ENCODE peak calls at places on chromosome 22, in ten cellular contexts. One of them, this sample, is unnamed.

GRCh38 chr22:38767313-38767712 is 11.5 kb upstream of the SUN2 start:
- DNase-seq in AG09319: no peak
- DNase-seq in mesothelial cell of epicardium: no peak
- DNase-seq in psoas muscle: no peak
- DNase-seq in endodermal cell: no peak
- DNase-seq in kidney: no peak
- DNase-seq in omental fat pad: no peak
- DNase-seq in neural crest cell: no peak
- DNase-seq in colonic mucosa: no peak
- DNase-seq in mucosa of descending colon: no peak
- DNase-seq in this sample: no peak

GRCh38 chr22:31346733-31347250 is 646 bp upstream of the PATZ1 start:
- DNase-seq in AG09319: no peak
- DNase-seq in psoas muscle: peak
- DNase-seq in kidney: peak
- DNase-seq in omental fat pad: no peak
- DNase-seq in endodermal cell: no peak
- DNase-seq in mucosa of descending colon: peak
- DNase-seq in mesothelial cell of epicardium: no peak
- DNase-seq in neural crest cell: peak
- DNase-seq in colonic mucosa: peak
- DNase-seq in this sample: peak

GRCh38 chr22:27435839-27436581 is 365.5 kb downstream of the MN1 start:
- DNase-seq in psoas muscle: peak
- DNase-seq in AG09319: peak
- DNase-seq in omental fat pad: no peak
- DNase-seq in neural crest cell: peak
- DNase-seq in mucosa of descending colon: no peak
- DNase-seq in mesothelial cell of epicardium: peak
- DNase-seq in colonic mucosa: no peak
- DNase-seq in kidney: peak
- DNase-seq in endodermal cell: peak
- DNase-seq in this sample: peak

GRCh38 chr22:39021552-39022250 is 774 bp downstream of the APOBEC3D start:
- DNase-seq in psoas muscle: no peak
- DNase-seq in mucosa of descending colon: peak
- DNase-seq in colonic mucosa: no peak
- DNase-seq in omental fat pad: no peak
- DNase-seq in kidney: no peak
- DNase-seq in neural crest cell: no peak
- DNase-seq in endodermal cell: no peak
- DNase-seq in AG09319: no peak
- DNase-seq in mesothelial cell of epicardium: no peak
- DNase-seq in this sample: no peak

GRCh38 chr22:44684506-44685383 is 17.3 kb upstream of the PRR5 start:
- DNase-seq in neural crest cell: peak
- DNase-seq in kidney: peak
- DNase-seq in AG09319: peak
- DNase-seq in endodermal cell: peak
- DNase-seq in mesothelial cell of epicardium: peak
- DNase-seq in mucosa of descending colon: peak
- DNase-seq in colonic mucosa: peak
- DNase-seq in omental fat pad: peak
- DNase-seq in psoas muscle: peak
- DNase-seq in this sample: peak

GRCh38 chr22:36253523-36254490 is 874 bp downstream of the APOL1 start:
- DNase-seq in mucosa of descending colon: no peak
- DNase-seq in mesothelial cell of epicardium: no peak
- DNase-seq in neural crest cell: no peak
- DNase-seq in psoas muscle: no peak
- DNase-seq in kidney: peak
- DNase-seq in AG09319: no peak
- DNase-seq in omental fat pad: no peak
- DNase-seq in colonic mucosa: no peak
- DNase-seq in endodermal cell: no peak
- DNase-seq in this sample: no peak

GRCh38 chr22:50701076-50701419 is 28.4 kb downstream of the SHANK3 start:
- DNase-seq in omental fat pad: no peak
- DNase-seq in AG09319: no peak
- DNase-seq in neural crest cell: no peak
- DNase-seq in colonic mucosa: no peak
- DNase-seq in mucosa of descending colon: no peak
- DNase-seq in psoas muscle: peak
- DNase-seq in mesothelial cell of epicardium: peak
- DNase-seq in endodermal cell: peak
- DNase-seq in kidney: peak
- DNase-seq in this sample: no peak

GRCh38 chr22:27654536-27655445 is 146.8 kb downstream of the MN1 start:
- DNase-seq in psoas muscle: no peak
- DNase-seq in kidney: no peak
- DNase-seq in mucosa of descending colon: no peak
- DNase-seq in omental fat pad: no peak
- DNase-seq in endodermal cell: peak
- DNase-seq in neural crest cell: no peak
- DNase-seq in AG09319: no peak
- DNase-seq in colonic mucosa: no peak
- DNase-seq in mesothelial cell of epicardium: no peak
- DNase-seq in this sample: no peak

DNA sequence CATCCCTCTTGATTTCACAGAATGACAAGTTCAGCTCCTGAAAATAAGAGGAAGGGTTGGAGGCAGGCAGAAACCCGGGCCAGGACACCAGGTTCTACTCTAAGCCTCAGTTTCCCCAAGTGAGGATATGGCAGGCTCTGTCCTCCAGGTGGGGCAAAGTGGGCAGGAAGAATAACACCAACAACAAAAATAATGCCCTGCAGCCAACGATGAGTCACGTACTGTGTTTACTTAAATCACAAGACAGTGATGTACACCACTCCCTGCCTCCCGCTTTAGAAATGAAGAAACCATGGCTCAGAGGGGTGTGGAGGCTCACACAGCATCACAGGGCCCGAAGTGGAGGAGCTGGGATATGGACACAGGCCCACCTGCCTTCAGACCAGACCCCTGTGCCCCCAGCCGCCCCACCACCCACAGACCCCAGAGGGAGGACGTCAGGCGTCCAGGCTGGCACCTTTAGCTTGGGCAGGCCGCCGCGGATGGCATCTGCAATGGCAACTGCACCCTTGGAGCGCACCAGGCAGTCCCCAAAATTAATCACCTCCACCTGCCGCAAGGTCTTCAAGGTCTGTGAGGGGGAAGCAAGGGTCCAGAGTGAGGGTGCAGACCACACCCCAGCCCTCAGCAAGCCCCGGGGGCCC is 15.6 kb upstream of the CHADL start:
- DNase-seq in endodermal cell: no peak
- DNase-seq in neural crest cell: no peak
- DNase-seq in psoas muscle: no peak
- DNase-seq in kidney: no peak
- DNase-seq in AG09319: peak
- DNase-seq in colonic mucosa: no peak
- DNase-seq in mesothelial cell of epicardium: no peak
- DNase-seq in omental fat pad: no peak
- DNase-seq in mucosa of descending colon: no peak
- DNase-seq in this sample: no peak
- TF ChIP-seq CTCF in endodermal cell: no peak
- TF ChIP-seq CTCF in neural crest cell: no peak
- TF ChIP-seq CTCF in psoas muscle: no peak
- TF ChIP-seq CTCF in kidney: no peak
- TF ChIP-seq CTCF in AG09319: peak
- TF ChIP-seq CTCF in colonic mucosa: no peak
- TF ChIP-seq CTCF in mesothelial cell of epicardium: no peak
- TF ChIP-seq CTCF in omental fat pad: no peak
- TF ChIP-seq CTCF in mucosa of descending colon: no peak
- TF ChIP-seq CTCF in this sample: no peak

GRCh38 chr22:23204125-23204488 is 23.8 kb downstream of the BCR start:
- DNase-seq in mesothelial cell of epicardium: no peak
- DNase-seq in neural crest cell: no peak
- DNase-seq in colonic mucosa: no peak
- DNase-seq in AG09319: no peak
- DNase-seq in kidney: no peak
- DNase-seq in psoas muscle: no peak
- DNase-seq in mucosa of descending colon: no peak
- DNase-seq in endodermal cell: no peak
- DNase-seq in omental fat pad: no peak
- DNase-seq in this sample: no peak

GRCh38 chr22:23205330-23205729 is 25.0 kb downstream of the BCR start:
- DNase-seq in neural crest cell: no peak
- DNase-seq in kidney: no peak
- DNase-seq in endodermal cell: no peak
- DNase-seq in omental fat pad: no peak
- DNase-seq in mesothelial cell of epicardium: no peak
- DNase-seq in AG09319: no peak
- DNase-seq in mucosa of descending colon: no peak
- DNase-seq in psoas muscle: no peak
- DNase-seq in colonic mucosa: no peak
- DNase-seq in this sample: no peak

GRCh38 chr22:23203452-23204124 is 23.3 kb downstream of the BCR start:
- DNase-seq in omental fat pad: no peak
- DNase-seq in neural crest cell: no peak
- DNase-seq in AG09319: no peak
- DNase-seq in colonic mucosa: no peak
- DNase-seq in mesothelial cell of epicardium: no peak
- DNase-seq in psoas muscle: no peak
- DNase-seq in mucosa of descending colon: no peak
- DNase-seq in endodermal cell: no peak
- DNase-seq in kidney: peak
- DNase-seq in this sample: no peak

GRCh38 chr22:23202812-23203451 is 22.6 kb downstream of the BCR start:
- DNase-seq in endodermal cell: no peak
- DNase-seq in colonic mucosa: no peak
- DNase-seq in psoas muscle: no peak
- DNase-seq in kidney: peak
- DNase-seq in AG09319: no peak
- DNase-seq in neural crest cell: no peak
- DNase-seq in omental fat pad: no peak
- DNase-seq in mesothelial cell of epicardium: no peak
- DNase-seq in mucosa of descending colon: no peak
- DNase-seq in this sample: no peak

GRCh38 chr22:23204541-23205157 is 24.3 kb downstream of the BCR start:
- DNase-seq in kidney: peak
- DNase-seq in neural crest cell: no peak
- DNase-seq in psoas muscle: peak
- DNase-seq in mucosa of descending colon: no peak
- DNase-seq in mesothelial cell of epicardium: no peak
- DNase-seq in omental fat pad: no peak
- DNase-seq in endodermal cell: no peak
- DNase-seq in colonic mucosa: no peak
- DNase-seq in AG09319: no peak
- DNase-seq in this sample: no peak
- TF ChIP-seq CTCF in kidney: no peak
- TF ChIP-seq CTCF in neural crest cell: no peak
- TF ChIP-seq CTCF in psoas muscle: no peak
- TF ChIP-seq CTCF in mucosa of descending colon: no peak
- TF ChIP-seq CTCF in mesothelial cell of epicardium: no peak
- TF ChIP-seq CTCF in omental fat pad: no peak
- TF ChIP-seq CTCF in endodermal cell: no peak
- TF ChIP-seq CTCF in colonic mucosa: no peak
- TF ChIP-seq CTCF in AG09319: no peak
- TF ChIP-seq CTCF in this sample: no peak

GRCh38 chr22:30176431-30176830 is 70.1 kb downstream of the LIF start:
- DNase-seq in colonic mucosa: no peak
- DNase-seq in mucosa of descending colon: no peak
- DNase-seq in omental fat pad: no peak
- DNase-seq in mesothelial cell of epicardium: no peak
- DNase-seq in endodermal cell: no peak
- DNase-seq in psoas muscle: no peak
- DNase-seq in AG09319: no peak
- DNase-seq in kidney: no peak
- DNase-seq in neural crest cell: no peak
- DNase-seq in this sample: no peak

GRCh38 chr22:30180616-30181015 is 65.9 kb downstream of the LIF start:
- DNase-seq in AG09319: no peak
- DNase-seq in mesothelial cell of epicardium: no peak
- DNase-seq in colonic mucosa: no peak
- DNase-seq in mucosa of descending colon: no peak
- DNase-seq in psoas muscle: no peak
- DNase-seq in kidney: no peak
- DNase-seq in neural crest cell: no peak
- DNase-seq in endodermal cell: no peak
- DNase-seq in omental fat pad: no peak
- DNase-seq in this sample: no peak

GRCh38 chr22:30175743-30176288 is 70.7 kb downstream of the LIF start:
- DNase-seq in mucosa of descending colon: no peak
- DNase-seq in endodermal cell: no peak
- DNase-seq in omental fat pad: no peak
- DNase-seq in psoas muscle: no peak
- DNase-seq in kidney: no peak
- DNase-seq in neural crest cell: no peak
- DNase-seq in colonic mucosa: no peak
- DNase-seq in mesothelial cell of epicardium: no peak
- DNase-seq in AG09319: no peak
- DNase-seq in this sample: no peak

GRCh38 chr22:30181459-30182353 is 64.9 kb downstream of the LIF start:
- DNase-seq in kidney: no peak
- DNase-seq in AG09319: no peak
- DNase-seq in psoas muscle: no peak
- DNase-seq in omental fat pad: no peak
- DNase-seq in colonic mucosa: no peak
- DNase-seq in endodermal cell: no peak
- DNase-seq in neural crest cell: no peak
- DNase-seq in mesothelial cell of epicardium: no peak
- DNase-seq in mucosa of descending colon: no peak
- DNase-seq in this sample: no peak

DNA sequence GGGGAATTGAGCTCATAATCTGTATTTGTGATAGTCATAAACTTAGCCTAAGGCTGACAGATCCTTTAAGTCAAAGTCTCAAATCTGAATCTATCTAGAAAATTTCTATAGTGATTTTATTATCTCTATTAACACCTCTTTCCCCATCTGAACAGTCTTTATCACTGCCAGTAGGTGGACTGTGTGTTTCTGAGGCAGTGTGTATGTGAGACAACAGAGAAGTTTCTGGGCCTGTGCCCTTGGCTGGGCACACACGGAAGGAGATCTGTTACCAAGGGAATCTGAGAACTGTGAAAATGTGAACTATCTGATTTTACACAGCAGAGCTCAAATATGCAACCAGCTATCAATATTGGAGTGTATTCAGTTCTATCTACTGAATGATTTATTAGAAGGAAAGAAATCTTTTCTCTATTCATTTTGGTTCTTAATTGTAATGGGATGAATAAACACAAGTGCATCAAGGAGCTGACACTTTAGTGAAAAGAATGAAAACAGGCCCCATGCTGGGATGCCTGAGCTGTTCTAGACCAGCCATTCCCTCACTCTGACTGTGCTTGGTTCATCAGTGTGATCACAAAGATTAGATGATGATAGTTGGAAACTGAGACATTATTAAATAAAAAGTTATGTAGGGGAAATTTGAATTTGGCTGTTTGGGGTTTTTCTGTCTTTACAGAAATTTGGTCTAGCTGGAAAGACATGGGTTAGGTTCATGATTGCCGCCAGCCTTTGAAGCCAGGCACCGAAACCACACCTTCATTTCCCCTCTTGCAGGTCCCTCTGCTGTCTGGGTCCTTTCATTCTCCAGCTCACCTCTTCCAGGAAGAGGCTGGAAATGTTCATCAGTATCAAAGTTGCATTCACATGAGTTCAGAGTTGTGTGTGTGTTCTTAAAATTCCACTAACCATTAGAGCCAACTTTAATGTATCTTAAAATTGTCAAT is 68.1 kb downstream of the LIF start:
- DNase-seq in colonic mucosa: no peak
- DNase-seq in omental fat pad: no peak
- DNase-seq in AG09319: no peak
- DNase-seq in psoas muscle: no peak
- DNase-seq in kidney: no peak
- DNase-seq in endodermal cell: no peak
- DNase-seq in mucosa of descending colon: no peak
- DNase-seq in neural crest cell: no peak
- DNase-seq in mesothelial cell of epicardium: no peak
- DNase-seq in this sample: no peak
- TF ChIP-seq CTCF in colonic mucosa: no peak
- TF ChIP-seq CTCF in omental fat pad: no peak
- TF ChIP-seq CTCF in AG09319: no peak
- TF ChIP-seq CTCF in psoas muscle: no peak
- TF ChIP-seq CTCF in kidney: no peak
- TF ChIP-seq CTCF in endodermal cell: peak
- TF ChIP-seq CTCF in mucosa of descending colon: no peak
- TF ChIP-seq CTCF in neural crest cell: no peak
- TF ChIP-seq CTCF in mesothelial cell of epicardium: no peak
- TF ChIP-seq CTCF in this sample: no peak

DNA sequence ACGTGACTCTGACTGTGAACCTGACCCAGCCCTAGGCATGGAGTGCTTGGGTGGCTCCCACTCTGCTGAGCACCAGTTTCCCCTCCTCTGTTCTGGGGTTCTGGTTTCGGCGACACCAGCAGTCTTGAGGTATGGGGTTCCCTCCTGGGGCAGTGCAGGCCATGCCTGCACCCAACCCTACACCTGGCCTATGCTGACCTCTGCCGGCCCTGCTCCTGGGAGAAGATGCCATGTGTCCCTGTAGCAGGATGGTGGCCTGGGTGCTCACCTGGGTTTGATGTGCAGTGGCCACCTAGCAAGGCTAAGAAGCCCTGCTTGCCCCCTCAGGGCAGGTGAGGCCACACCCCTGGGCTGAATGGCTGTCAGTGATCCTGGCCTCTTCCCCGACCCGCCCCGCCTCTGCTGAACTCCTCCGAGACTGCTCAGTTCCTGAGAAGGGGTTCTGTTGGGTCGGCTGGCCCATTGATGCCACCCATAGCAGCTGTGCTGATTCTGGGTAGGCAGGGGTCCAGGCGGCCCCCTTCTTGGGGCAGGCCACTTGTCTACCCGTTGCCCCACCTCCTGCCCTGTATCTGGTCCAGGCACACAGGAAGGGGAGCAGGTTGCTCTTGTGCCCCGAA is 2.4 kb downstream of the ZDHHC8 start:
- DNase-seq in endodermal cell: no peak
- DNase-seq in mucosa of descending colon: no peak
- DNase-seq in neural crest cell: no peak
- DNase-seq in colonic mucosa: no peak
- DNase-seq in mesothelial cell of epicardium: no peak
- DNase-seq in kidney: no peak
- DNase-seq in psoas muscle: no peak
- DNase-seq in AG09319: no peak
- DNase-seq in omental fat pad: no peak
- DNase-seq in this sample: no peak
- TF ChIP-seq CTCF in endodermal cell: no peak
- TF ChIP-seq CTCF in mucosa of descending colon: no peak
- TF ChIP-seq CTCF in neural crest cell: no peak
- TF ChIP-seq CTCF in colonic mucosa: no peak
- TF ChIP-seq CTCF in mesothelial cell of epicardium: no peak
- TF ChIP-seq CTCF in kidney: no peak
- TF ChIP-seq CTCF in psoas muscle: no peak
- TF ChIP-seq CTCF in AG09319: no peak
- TF ChIP-seq CTCF in omental fat pad: no peak
- TF ChIP-seq CTCF in this sample: no peak

This sample was measured in glutamatergic neuron.